ENCODE peak calls at places on chromosomes 6 and 20, in nine cellular contexts. I, A, K, R, F, H, Z, E and J are unnamed samples.

GRCh38 chr6:161168281-161168891 is 105.5 kb downstream of the AGPAT4 start:
- DNase-seq in I (no peak), A (peak), K (no peak), R (no peak), F (peak), H (peak), Z (no peak), E (no peak), J (no peak)

GRCh38 chr20:58327211-58327610 is 17.7 kb downstream of the RAB22A start:
- DNase-seq in I (no peak), A (no peak), K (no peak), R (no peak), F (no peak), H (no peak), Z (peak), E (no peak), J (peak)

GRCh38 chr20:53748821-53749402 is 155.3 kb upstream of the ZNF217 start:
- DNase-seq in I (peak), A (peak), K (no peak), R (no peak), F (no peak), H (no peak), Z (no peak), E (no peak), J (no peak)

GRCh38 chr6:158022749-158023596 is 41.3 kb downstream of the SYNJ2 start:
- DNase-seq in I (no peak), A (no peak), K (peak), R (no peak), F (no peak), H (peak), Z (no peak), E (peak), J (no peak)

GRCh38 chr20:9024996-9025395 is 43.9 kb upstream of the PLCB4 start:
- DNase-seq in I (no peak), A (no peak), K (no peak), R (no peak), F (no peak), H (no peak), Z (no peak), E (no peak), J (no peak)

GRCh38 chr20:41175201-41175651 is 37.9 kb downstream of the PLCG1 start:
- DNase-seq in I (peak), A (no peak), K (no peak), R (no peak), F (no peak), H (peak), Z (no peak), E (peak), J (no peak)

GRCh38 chr20:1538655-1539054 is 18.9 kb downstream of the SIRPD start:
- DNase-seq in I (no peak), A (no peak), K (no peak), R (no peak), F (no peak), H (no peak), Z (no peak), E (no peak), J (no peak)

GRCh38 chr20:60695223-60695622 is 556.8 kb upstream of the CDH4 start:
- DNase-seq in I (peak), A (peak), K (no peak), R (no peak), F (peak), H (no peak), Z (no peak), E (no peak), J (no peak)

GRCh38 chr6:113649276-113649675 is 207.9 kb upstream of the MARCKS start:
- DNase-seq in I (no peak), A (no peak), K (no peak), R (no peak), F (no peak), H (no peak), Z (no peak), E (no peak), J (no peak)

GRCh38 chr20:37651932-37652331 is 41.9 kb upstream of the CTNNBL1 start:
- DNase-seq in I (peak), A (no peak), K (peak), R (no peak), F (no peak), H (peak), Z (no peak), E (no peak), J (no peak)

GRCh38 chr6:159805418-159806020 is 5.4 kb downstream of the PNLDC1 start:
- DNase-seq in I (no peak), A (no peak), K (no peak), R (no peak), F (no peak), H (no peak), Z (no peak), E (no peak), J (no peak)

GRCh38 chr20:719816-720215 is 44.2 kb upstream of the SCRT2 start:
- DNase-seq in I (no peak), A (no peak), K (no peak), R (no peak), F (no peak), H (no peak), Z (no peak), E (no peak), J (no peak)

DNA sequence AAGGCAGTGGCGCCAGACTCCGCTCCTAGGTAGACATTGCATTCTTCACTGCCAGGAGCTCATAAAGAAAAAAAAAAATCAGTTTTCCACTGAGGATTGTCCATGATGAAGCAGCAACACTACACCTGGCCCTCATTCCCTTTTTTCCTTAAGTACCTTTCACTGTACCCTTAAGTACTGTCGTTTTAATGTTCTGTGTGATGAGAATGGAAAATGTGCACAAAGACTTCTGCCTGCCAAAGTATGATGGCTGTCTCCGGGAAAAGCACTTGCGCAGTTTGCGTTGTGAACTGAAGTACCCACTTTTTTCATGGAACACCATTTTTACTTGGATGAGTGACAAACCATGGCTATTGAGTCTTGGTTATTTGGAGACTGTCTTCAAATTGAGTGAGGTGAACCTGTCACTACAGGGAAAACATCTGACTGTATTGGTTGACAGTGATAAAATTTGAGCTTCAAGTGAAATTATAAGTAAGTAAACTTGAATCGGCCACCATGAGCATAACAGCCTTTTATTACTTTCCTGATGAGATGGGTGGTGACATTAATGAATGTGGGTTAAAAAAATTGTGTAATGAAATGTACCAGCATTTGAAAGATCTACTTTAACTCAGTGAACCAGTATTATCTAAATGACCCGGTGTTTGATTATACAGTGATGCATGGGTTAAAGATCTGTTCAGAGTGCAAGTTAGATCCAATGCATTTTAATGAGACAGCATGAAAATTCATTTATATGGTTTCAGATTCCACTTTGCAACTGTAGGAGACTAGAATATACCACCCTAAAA is 104.9 kb downstream of the NCOA3 start:
- DNase-seq in I (no peak), A (no peak), K (no peak), R (no peak), F (no peak), H (no peak), Z (no peak), E (no peak), J (no peak)
- H3K27ac ChIP-seq in I (peak), A (peak), K (no peak), R (peak), F (no peak), H (no peak), Z (no peak), E (peak), J (no peak)

DNA sequence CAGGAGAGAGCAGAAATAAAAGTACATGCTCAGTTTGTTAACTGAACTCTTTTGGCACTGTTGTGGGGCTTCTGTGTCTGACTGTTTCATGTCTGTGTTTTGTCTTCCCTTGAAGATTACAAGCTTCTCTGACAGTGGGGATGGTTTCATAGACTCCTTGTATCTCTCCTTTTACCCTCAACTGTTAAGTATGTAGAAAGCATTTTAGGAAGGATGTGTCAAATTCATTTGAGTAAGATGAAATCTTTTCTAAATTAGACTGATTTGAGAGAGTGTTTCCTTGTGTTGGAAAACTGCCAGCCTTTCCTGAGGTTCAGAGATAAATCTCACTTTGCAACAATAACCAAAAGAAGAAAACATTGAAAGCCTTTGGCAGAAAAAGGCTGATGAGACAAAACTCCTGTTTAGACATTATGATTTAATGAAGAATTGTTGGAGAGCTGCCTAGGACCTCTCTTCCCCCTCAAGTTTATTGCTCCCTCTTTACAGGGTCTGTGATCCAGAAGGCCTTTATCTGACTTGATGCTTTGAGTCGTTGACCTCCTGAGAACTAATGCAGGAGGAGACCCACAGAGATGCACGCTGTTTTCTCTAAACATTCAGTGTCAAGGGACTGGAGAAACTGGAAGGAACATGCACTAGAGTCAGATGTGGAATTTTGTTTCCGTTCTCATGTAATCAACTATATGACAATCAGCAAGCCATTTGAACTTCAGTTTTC is 68.3 kb downstream of the ANKS1A start:
- DNase-seq in I (no peak), A (no peak), K (no peak), R (no peak), F (no peak), H (no peak), Z (no peak), E (no peak), J (peak)
- H3K27ac ChIP-seq in I (no peak), A (no peak), K (peak), R (no peak), F (no peak), H (no peak), Z (no peak), E (peak), J (peak)

GRCh38 chr20:64162239-64162621 is 2.0 kb upstream of the MYT1 start:
- DNase-seq in I (no peak), A (no peak), K (no peak), R (no peak), F (no peak), H (no peak), Z (no peak), E (no peak), J (no peak)

GRCh38 chr20:64165866-64166600 is 1.8 kb downstream of the MYT1 start:
- DNase-seq in I (no peak), A (no peak), K (no peak), R (no peak), F (no peak), H (no peak), Z (no peak), E (no peak), J (no peak)

GRCh38 chr20:64161595-64162238 is 2.5 kb upstream of the MYT1 start:
- DNase-seq in I (peak), A (peak), K (no peak), R (no peak), F (peak), H (peak), Z (no peak), E (peak), J (no peak)

GRCh38 chr20:64163776-64164122 is 503 bp upstream of the MYT1 start:
- DNase-seq in I (no peak), A (no peak), K (no peak), R (no peak), F (no peak), H (no peak), Z (no peak), E (no peak), J (no peak)

GRCh38 chr20:64164123-64164836 is at the start of gene MYT1:
- DNase-seq in I (no peak), A (no peak), K (no peak), R (no peak), F (no peak), H (no peak), Z (no peak), E (no peak), J (no peak)
- H3K27ac ChIP-seq in I (no peak), A (no peak), K (no peak), R (no peak), F (no peak), H (peak), Z (no peak), E (no peak), J (no peak)

GRCh38 chr20:48010623-48011022 is 225.3 kb upstream of the SULF2 start:
- DNase-seq in I (no peak), A (no peak), K (no peak), R (no peak), F (no peak), H (no peak), Z (no peak), E (no peak), J (no peak)
- H3K27ac ChIP-seq in I (no peak), A (no peak), K (no peak), R (no peak), F (no peak), H (no peak), Z (no peak), E (no peak), J (no peak)

GRCh38 chr6:81786159-81786558 is 33.7 kb upstream of the TENT5A start:
- DNase-seq in I (no peak), A (no peak), K (no peak), R (no peak), F (no peak), H (no peak), Z (no peak), E (no peak), J (no peak)

GRCh38 chr6:81788748-81789147 is 36.3 kb upstream of the TENT5A start:
- DNase-seq in I (no peak), A (no peak), K (no peak), R (no peak), F (no peak), H (no peak), Z (no peak), E (no peak), J (no peak)

GRCh38 chr6:81789303-81789702 is 36.8 kb upstream of the TENT5A start:
- DNase-seq in I (no peak), A (no peak), K (no peak), R (no peak), F (no peak), H (no peak), Z (no peak), E (no peak), J (no peak)

GRCh38 chr6:81785340-81785739 is 32.9 kb upstream of the TENT5A start:
- DNase-seq in I (no peak), A (no peak), K (no peak), R (no peak), F (no peak), H (no peak), Z (no peak), E (no peak), J (no peak)

DNA sequence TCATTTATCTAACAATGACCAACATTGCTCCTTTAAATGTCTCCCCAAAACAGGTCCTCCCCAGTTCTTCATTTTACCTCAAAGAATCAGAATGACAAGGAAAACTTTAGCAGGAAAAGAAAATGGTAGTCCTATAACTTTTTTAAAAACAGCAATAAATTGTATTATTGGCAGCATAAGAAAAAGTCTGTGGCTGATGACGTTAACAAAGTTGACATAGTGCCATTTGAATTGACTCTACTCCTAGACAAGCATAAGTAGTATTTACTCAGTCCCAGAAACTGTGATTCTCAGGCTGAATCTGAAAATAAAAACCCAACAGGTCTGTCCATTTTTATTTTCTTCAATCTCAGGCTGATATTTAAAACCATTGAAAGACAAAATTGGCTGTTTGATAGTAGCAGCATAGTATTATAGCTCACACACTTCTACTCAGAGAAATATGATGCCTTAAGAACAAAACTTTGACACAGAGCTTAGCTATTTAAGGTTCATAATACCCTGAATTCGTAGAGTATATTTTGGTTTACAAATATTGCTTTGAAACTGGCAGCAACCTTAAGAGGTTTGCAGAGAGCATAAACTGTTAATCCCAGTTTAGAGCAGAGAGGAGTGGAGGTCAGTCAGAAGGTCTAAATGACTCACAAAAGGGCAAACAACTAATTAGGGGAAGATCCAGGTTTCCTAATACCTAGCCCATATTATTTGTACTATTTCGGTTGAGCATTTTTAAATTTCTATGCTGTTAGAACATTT is 35.0 kb upstream of the TENT5A start:
- DNase-seq in I (no peak), A (peak), K (no peak), R (no peak), F (no peak), H (no peak), Z (no peak), E (no peak), J (no peak)
- H3K27ac ChIP-seq in I (no peak), A (no peak), K (no peak), R (no peak), F (peak), H (no peak), Z (no peak), E (no peak), J (no peak)

GRCh38 chr20:47360489-47361267 is 4.2 kb upstream of the ZMYND8 start:
- DNase-seq in I (no peak), A (peak), K (peak), R (no peak), F (peak), H (peak), Z (peak), E (peak), J (peak)

GRCh38 chr20:47358672-47359532 is 2.4 kb upstream of the ZMYND8 start:
- DNase-seq in I (no peak), A (peak), K (peak), R (no peak), F (peak), H (peak), Z (peak), E (no peak), J (peak)

GRCh38 chr20:47360207-47360488 is 3.6 kb upstream of the ZMYND8 start:
- DNase-seq in I (no peak), A (peak), K (no peak), R (no peak), F (no peak), H (no peak), Z (peak), E (no peak), J (no peak)

GRCh38 chr20:47358052-47358671 is 1.7 kb upstream of the ZMYND8 start:
- DNase-seq in I (no peak), A (no peak), K (no peak), R (no peak), F (no peak), H (no peak), Z (no peak), E (no peak), J (no peak)

GRCh38 chr20:47359533-47360206 is 3.2 kb upstream of the ZMYND8 start:
- DNase-seq in I (no peak), A (no peak), K (no peak), R (no peak), F (no peak), H (no peak), Z (no peak), E (no peak), J (no peak)
- H3K27ac ChIP-seq in I (no peak), A (peak), K (peak), R (peak), F (peak), H (peak), Z (peak), E (peak), J (peak)